ENCODE peak calls at places on chromosomes 5 and 9, in five cellular contexts. L, F, N, B and O are unnamed samples.

GRCh38 chr5:72747826-72748225 is 68.6 kb upstream of the TNPO1 start:
- DNase-seq in F (no peak), B (no peak), N (no peak), L (no peak), O (no peak)

GRCh38 chr9:36063804-36064447 is 27.2 kb downstream of the RECK start:
- DNase-seq in L (no peak), N (no peak), F (no peak), B (no peak), O (no peak)

GRCh38 chr9:133883356-133883755 is 108.8 kb downstream of the VAV2 start:
- DNase-seq in L (no peak), F (no peak), N (no peak), B (no peak), O (no peak)

GRCh38 chr5:177366528-177367322 is 9.0 kb downstream of the RGS14 start:
- DNase-seq in N (peak; percentile 96), L (no peak), F (peak; percentile 75), B (peak; percentile 99), O (peak; percentile 97)

GRCh38 chr9:94096819-94097577 is 12.7 kb downstream of the PTPDC1 start:
- DNase-seq in L (no peak), N (no peak), F (no peak), B (no peak), O (no peak)

GRCh38 chr5:90709323-90710148 is 150.9 kb downstream of the ADGRV1 start:
- DNase-seq in N (peak; percentile 33), L (no peak), F (peak; percentile 27), B (peak; percentile 58), O (peak; percentile 54)

GRCh38 chr5:76960004-76960625 is 7.3 kb downstream of the CRHBP start:
- DNase-seq in B (no peak), F (no peak), L (no peak), N (no peak), O (peak; percentile 28)

GRCh38 chr9:136623849-136624183 is 38.9 kb upstream of the EGFL7 start:
- DNase-seq in F (no peak), B (no peak), L (no peak), N (no peak), O (no peak)

GRCh38 chr9:91810286-91810905 is 139.6 kb downstream of the ROR2 start:
- DNase-seq in N (no peak), L (no peak), B (no peak), F (no peak), O (no peak)

GRCh38 chr5:111972548-111972947 is 215.6 kb upstream of the NREP start:
- DNase-seq in B (no peak), L (no peak), F (no peak), N (no peak), O (no peak)

GRCh38 chr9:112487008-112487798 is 576 bp downstream of the KIAA1958 start:
- DNase-seq in L (no peak), F (peak; percentile 20), B (peak; percentile 82), N (peak; percentile 44), O (peak; percentile 44)

GRCh38 chr5:150508021-150508640 is at the start of gene NDST1:
- DNase-seq in L (no peak), N (no peak), F (no peak), B (no peak), O (no peak)

GRCh38 chr9:21395778-21396717 is 10.8 kb upstream of the IFNA2 start:
- DNase-seq in B (peak; percentile 65), F (peak; percentile 10), L (no peak), N (no peak), O (peak; percentile 73)

GRCh38 chr5:76926329-76927105 is 26.3 kb upstream of the CRHBP start:
- DNase-seq in B (no peak), N (no peak), F (no peak), L (no peak), O (no peak)

GRCh38 chr9:97848582-97849237 is 4.3 kb upstream of the FOXE1 start:
- DNase-seq in N (no peak), L (no peak), B (no peak), F (no peak), O (no peak)

GRCh38 chr9:134690301-134690751 is 48.7 kb downstream of the COL5A1 start:
- DNase-seq in L (no peak), B (no peak), N (no peak), F (no peak), O (no peak)

GRCh38 chr9:1429328-1429727 is 379.2 kb downstream of the DMRT2 start:
- DNase-seq in N (no peak), B (peak; percentile 2), F (peak; percentile 39), L (no peak), O (peak; percentile 9)

GRCh38 chr9:6450641-6451375 is 37.8 kb downstream of the UHRF2 start:
- DNase-seq in N (no peak), L (no peak), B (no peak), F (no peak), O (no peak)

GRCh38 chr9:10212702-10213101 is 400.1 kb downstream of the PTPRD start:
- DNase-seq in B (no peak), N (no peak), F (no peak), L (no peak), O (no peak)

GRCh38 chr9:23736293-23736692 is 89.7 kb downstream of the ELAVL2 start:
- DNase-seq in N (no peak), B (no peak), L (no peak), F (no peak), O (no peak)

DNA sequence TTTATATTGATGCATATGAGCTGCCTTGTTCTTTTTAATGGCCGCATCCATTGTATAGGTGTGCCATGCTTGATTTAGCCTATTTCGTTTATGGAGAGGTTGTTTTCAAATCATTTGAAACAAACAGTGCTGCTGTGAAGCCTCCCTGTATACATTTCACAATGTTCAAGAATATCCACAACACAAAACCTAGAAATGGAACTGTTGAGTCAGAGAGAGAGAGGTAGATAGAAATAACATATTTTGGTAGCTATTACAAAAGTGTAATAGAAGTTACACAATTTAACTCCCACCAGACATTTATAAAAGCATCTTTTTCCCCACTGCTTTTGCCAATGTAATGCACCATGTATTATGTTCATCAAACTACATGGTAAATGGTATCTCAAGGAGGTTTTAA is 82.0 kb downstream of the FRMD3 start:
- DNase-seq in B (no peak), F (no peak), N (no peak), L (no peak), O (no peak)
- TF ChIP-seq FOXM1 in B (no peak), F (no peak), N (no peak), L (no peak), O (no peak)

GRCh38 chr5:74334034-74334433 is 306.5 kb downstream of the ENC1 start:
- DNase-seq in F (no peak), B (no peak), L (no peak), N (peak; percentile 46), O (no peak)

GRCh38 chr5:74337252-74338100 is 303.1 kb downstream of the ENC1 start:
- DNase-seq in F (no peak), N (no peak), B (no peak), L (no peak), O (no peak)

GRCh38 chr5:74338101-74338388 is 302.5 kb downstream of the ENC1 start:
- DNase-seq in L (no peak), B (no peak), F (no peak), N (no peak), O (no peak)

GRCh38 chr5:74334434-74335364 is 305.8 kb downstream of the ENC1 start:
- DNase-seq in B (no peak), L (no peak), F (no peak), N (no peak), O (no peak)

GRCh38 chr5:74336286-74336685 is 304.2 kb downstream of the ENC1 start:
- DNase-seq in L (no peak), N (no peak), B (no peak), F (no peak), O (no peak)
- TF ChIP-seq FOXM1 in L (no peak), N (no peak), B (no peak), F (no peak), O (no peak)

GRCh38 chr5:169547508-169547907 is 36.1 kb upstream of the SPDL1 start:
- DNase-seq in B (no peak), L (no peak), N (no peak), F (no peak), O (no peak)
- TF ChIP-seq FOXM1 in B (no peak), L (no peak), N (no peak), F (no peak), O (no peak)

GRCh38 chr5:68406344-68406743 is 190.8 kb downstream of the PIK3R1 start:
- DNase-seq in B (no peak), F (no peak), L (no peak), N (peak; percentile 40), O (no peak)

GRCh38 chr5:68406767-68407232 is 191.2 kb downstream of the PIK3R1 start:
- DNase-seq in B (peak; percentile 37), N (peak; percentile 27), F (no peak), L (peak; percentile 26), O (no peak)

GRCh38 chr5:68409259-68409658 is 193.7 kb downstream of the PIK3R1 start:
- DNase-seq in N (no peak), B (no peak), L (no peak), F (no peak), O (no peak)

GRCh38 chr5:68407312-68408239 is 192.0 kb downstream of the PIK3R1 start:
- DNase-seq in B (no peak), L (no peak), N (no peak), F (no peak), O (no peak)

GRCh38 chr5:68408345-68408871 is 192.9 kb downstream of the PIK3R1 start:
- DNase-seq in F (no peak), L (no peak), B (no peak), N (no peak), O (no peak)
- TF ChIP-seq FOXM1 in F (no peak), L (no peak), B (no peak), N (no peak), O (no peak)

DNA sequence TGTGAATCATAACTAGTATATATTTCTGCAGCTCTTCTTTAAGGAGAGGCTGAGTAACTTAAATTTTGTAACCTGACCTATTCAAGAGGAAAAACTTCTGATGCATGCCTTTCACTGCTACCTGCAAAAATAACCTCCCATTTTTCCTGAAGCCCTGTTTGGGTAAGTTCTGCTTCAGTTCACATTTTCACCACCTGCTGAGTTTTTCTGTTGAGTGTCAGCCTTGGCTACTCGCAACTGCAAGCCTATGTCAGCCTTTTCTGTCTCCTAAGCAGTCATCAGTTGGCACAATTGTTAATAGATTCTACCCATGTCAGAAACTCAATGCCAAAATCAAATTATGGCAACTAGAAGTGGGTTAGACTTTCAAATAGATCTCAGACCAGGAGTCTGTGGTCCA is 8.2 kb upstream of the TNFAIP8 start:
- DNase-seq in N (no peak), F (no peak), B (no peak), L (no peak), O (no peak)
- TF ChIP-seq FOXM1 in N (no peak), F (no peak), B (no peak), L (no peak), O (no peak)